ENCODE peak calls at places on chromosome 1, in seven cellular contexts. O is GM13976, V is T follicular helper cell, E is ACHN, M is NT2/D1, J is IMR-90, I is amniotic stem cell. T is an unnamed sample.
A peak's percentile ranks its signal among the peaks of the same experiment; 100 is the strongest.

GRCh38 chr1:5828322-5828935 is 163.8 kb downstream of the NPHP4 start:
- DNase-seq in M (no peak), J (no peak), I (no peak), V (no peak), E (no peak), O (no peak), T (no peak)

GRCh38 chr1:227798078-227798802 is 17.2 kb upstream of the PRSS38 start:
- DNase-seq in M (no peak), O (no peak), I (no peak), E (no peak), J (no peak), V (no peak), T (no peak)

GRCh38 chr1:13661539-13661938 is 38.4 kb upstream of the PRDM2 start:
- DNase-seq in I (no peak), V (no peak), E (peak; percentile 2), J (no peak), M (no peak), O (no peak), T (peak; percentile 37)

GRCh38 chr1:78536427-78536826 is 45.7 kb downstream of the PTGFR start:
- DNase-seq in I (peak; percentile 2), M (no peak), E (no peak), O (no peak), V (no peak), J (peak; percentile 82), T (no peak)

GRCh38 chr1:84247425-84248220 is 53.9 kb upstream of the SAMD13 start:
- DNase-seq in E (no peak), J (peak; percentile 96), I (peak; percentile 38), M (no peak), V (no peak), O (no peak), T (peak; percentile 45)

GRCh38 chr1:115710859-115711624 is 57.5 kb downstream of the CASQ2 start:
- DNase-seq in O (no peak), J (no peak), V (no peak), M (no peak), I (no peak), E (no peak), T (no peak)

GRCh38 chr1:12600880-12601633 is 17.0 kb downstream of the DHRS3 start:
- DNase-seq in E (peak; percentile 71), M (no peak), J (no peak), V (peak; percentile 54), I (no peak), O (peak; percentile 72), T (no peak)

GRCh38 chr1:216293673-216294072 is 129.6 kb downstream of the USH2A start:
- DNase-seq in J (peak; percentile 94), O (no peak), I (peak; percentile 36), V (no peak), E (no peak), M (no peak), T (no peak)

GRCh38 chr1:23555949-23556640 is 3.2 kb downstream of the ID3 start:
- DNase-seq in V (no peak), M (peak; percentile 82), J (peak; percentile 86), I (no peak), E (no peak), O (no peak), T (peak; percentile 90)

GRCh38 chr1:117372863-117373412 is 5.7 kb downstream of the MAN1A2 start:
- DNase-seq in V (no peak), E (no peak), M (no peak), I (no peak), J (peak; percentile 34), O (no peak), T (no peak)

GRCh38 chr1:42949312-42950145 is 9.1 kb downstream of the SLC2A1 start:
- DNase-seq in I (no peak), E (no peak), M (no peak), V (no peak), J (no peak), O (no peak), T (no peak)

GRCh38 chr1:60068393-60069045 is 5.1 kb downstream of the C1orf87 start:
- DNase-seq in O (no peak), V (no peak), E (no peak), M (no peak), J (no peak), I (peak; percentile 32), T (no peak)

GRCh38 chr1:59752556-59753412 is 62.0 kb upstream of the HOOK1 start:
- DNase-seq in J (no peak), O (peak; percentile 18), E (no peak), M (no peak), I (no peak), V (no peak), T (no peak)

GRCh38 chr1:247288341-247288740 is 32.5 kb downstream of the VN1R5 start:
- DNase-seq in J (no peak), M (no peak), E (no peak), V (no peak), I (no peak), O (no peak), T (no peak)

GRCh38 chr1:31522556-31522845 is 53.8 kb upstream of the TINAGL1 start:
- DNase-seq in J (no peak), M (no peak), V (no peak), O (no peak), E (no peak), I (no peak), T (no peak)

GRCh38 chr1:214330240-214330639 is 49.3 kb downstream of the SMYD2 start:
- DNase-seq in E (no peak), I (no peak), O (no peak), V (no peak), J (no peak), M (no peak), T (peak; percentile 55)

GRCh38 chr1:96416111-96416595 is 305.4 kb upstream of the PTBP2 start:
- DNase-seq in I (peak; percentile 94), O (no peak), E (peak; percentile 47), J (peak; percentile 99), V (no peak), M (no peak), T (peak; percentile 98)

GRCh38 chr1:9009438-9010366 is 16.5 kb downstream of the SLC2A7 start:
- DNase-seq in M (peak; percentile 39), I (no peak), E (no peak), V (no peak), J (peak; percentile 28), O (peak; percentile 76), T (no peak)

GRCh38 chr1:116908266-116908665 is 1.4 kb upstream of the PTGFRN start:
- DNase-seq in E (no peak), V (no peak), J (no peak), M (no peak), O (no peak), I (no peak), T (no peak)

GRCh38 chr1:7985851-7986612 is 24.5 kb downstream of the PARK7 start:
- DNase-seq in M (no peak), E (no peak), V (no peak), I (no peak), J (no peak), O (no peak), T (no peak)

GRCh38 chr1:92482404-92482664 is 4.4 kb downstream of the GFI1 start:
- DNase-seq in E (peak; percentile 5), J (no peak), I (no peak), V (no peak), O (no peak), M (no peak), T (no peak)

T was measured in foreskin keratinocyte.